ENCODE peak calls at places on chromosome 5, in four cellular contexts. One of them, this sample, is unnamed.

GRCh38 chr5:91095321-91095720 is 287.8 kb downstream of the ARRDC3 start:
- DNase-seq in gastrocnemius medialis: no peak
- DNase-seq in OCI-LY7: no peak
- DNase-seq in PC-3: no peak
- DNase-seq in this sample: no peak

GRCh38 chr5:154850255-154851062 is at the start of gene FAXDC2:
- DNase-seq in gastrocnemius medialis: peak
- DNase-seq in OCI-LY7: no peak
- DNase-seq in PC-3: no peak
- DNase-seq in this sample: peak

GRCh38 chr5:81233080-81233634 is at the start of gene CKMT2:
- DNase-seq in gastrocnemius medialis: peak
- DNase-seq in OCI-LY7: no peak
- DNase-seq in PC-3: no peak
- DNase-seq in this sample: no peak

GRCh38 chr5:5347442-5347841 is 75.0 kb upstream of the ICE1 start:
- DNase-seq in gastrocnemius medialis: no peak
- DNase-seq in OCI-LY7: no peak
- DNase-seq in PC-3: no peak
- DNase-seq in this sample: no peak

GRCh38 chr5:107639990-107640389 is 30.7 kb downstream of the EFNA5 start:
- DNase-seq in gastrocnemius medialis: no peak
- DNase-seq in OCI-LY7: no peak
- DNase-seq in PC-3: no peak
- DNase-seq in this sample: no peak

GRCh38 chr5:171610686-171611085 is 174.9 kb upstream of the SMIM23 start:
- DNase-seq in gastrocnemius medialis: no peak
- DNase-seq in OCI-LY7: no peak
- DNase-seq in PC-3: no peak
- DNase-seq in this sample: no peak

GRCh38 chr5:57277085-57277484 is 103.2 kb downstream of the GPBP1 start:
- DNase-seq in gastrocnemius medialis: no peak
- DNase-seq in OCI-LY7: peak
- DNase-seq in PC-3: peak
- DNase-seq in this sample: peak

GRCh38 chr5:57316798-57317327 is 143.0 kb downstream of the GPBP1 start:
- DNase-seq in gastrocnemius medialis: no peak
- DNase-seq in OCI-LY7: no peak
- DNase-seq in PC-3: peak
- DNase-seq in this sample: peak

GRCh38 chr5:50744761-50745160 is 78.3 kb downstream of the PARP8 start:
- DNase-seq in gastrocnemius medialis: no peak
- DNase-seq in OCI-LY7: peak
- DNase-seq in PC-3: no peak
- DNase-seq in this sample: peak

GRCh38 chr5:108884736-108885135 is 137.0 kb downstream of the FER start:
- DNase-seq in gastrocnemius medialis: no peak
- DNase-seq in OCI-LY7: no peak
- DNase-seq in PC-3: no peak
- DNase-seq in this sample: peak

GRCh38 chr5:16934669-16935068 is 1.4 kb downstream of the MYO10 start:
- DNase-seq in gastrocnemius medialis: no peak
- DNase-seq in OCI-LY7: no peak
- DNase-seq in PC-3: peak
- DNase-seq in this sample: no peak

GRCh38 chr5:74075900-74076484 is 450.0 kb downstream of the ARHGEF28 start:
- DNase-seq in gastrocnemius medialis: no peak
- DNase-seq in OCI-LY7: no peak
- DNase-seq in PC-3: peak
- DNase-seq in this sample: no peak

GRCh38 chr5:115549154-115549553 is 4.6 kb upstream of the FEM1C start:
- DNase-seq in gastrocnemius medialis: no peak
- DNase-seq in OCI-LY7: peak
- DNase-seq in PC-3: peak
- DNase-seq in this sample: no peak

GRCh38 chr5:57383093-57383861 is 99.3 kb downstream of the ACTBL2 start:
- DNase-seq in gastrocnemius medialis: no peak
- DNase-seq in OCI-LY7: peak
- DNase-seq in PC-3: peak
- DNase-seq in this sample: no peak

GRCh38 chr5:132024117-132024435 is 12.6 kb upstream of the ACSL6 start:
- DNase-seq in gastrocnemius medialis: no peak
- DNase-seq in OCI-LY7: no peak
- DNase-seq in PC-3: no peak
- DNase-seq in this sample: no peak

GRCh38 chr5:36205329-36205728 is 36.4 kb downstream of the NADK2 start:
- DNase-seq in gastrocnemius medialis: no peak
- DNase-seq in OCI-LY7: no peak
- DNase-seq in PC-3: no peak
- DNase-seq in this sample: no peak

GRCh38 chr5:121424976-121425375 is 426.7 kb upstream of the FTMT start:
- DNase-seq in gastrocnemius medialis: no peak
- DNase-seq in OCI-LY7: no peak
- DNase-seq in PC-3: no peak
- DNase-seq in this sample: no peak

GRCh38 chr5:179187681-179188575 is 127.8 kb downstream of the ZNF354C start:
- DNase-seq in gastrocnemius medialis: no peak
- DNase-seq in OCI-LY7: no peak
- DNase-seq in PC-3: no peak
- DNase-seq in this sample: peak

GRCh38 chr5:87541033-87541432 is 128.3 kb upstream of the CCNH start:
- DNase-seq in gastrocnemius medialis: peak
- DNase-seq in OCI-LY7: no peak
- DNase-seq in PC-3: peak
- DNase-seq in this sample: peak

GRCh38 chr5:14174235-14174636 is 31.1 kb downstream of the TRIO start:
- DNase-seq in gastrocnemius medialis: no peak
- DNase-seq in OCI-LY7: peak
- DNase-seq in PC-3: no peak
- DNase-seq in this sample: no peak

GRCh38 chr5:10555134-10555733 is 8.6 kb upstream of the ANKRD33B start:
- DNase-seq in gastrocnemius medialis: no peak
- DNase-seq in OCI-LY7: no peak
- DNase-seq in PC-3: peak
- DNase-seq in this sample: peak

GRCh38 chr5:134100283-134101011 is 14.0 kb upstream of the TCF7 start:
- DNase-seq in gastrocnemius medialis: no peak
- DNase-seq in OCI-LY7: peak
- DNase-seq in PC-3: peak
- DNase-seq in this sample: peak

GRCh38 chr5:157076558-157076957 is 17.6 kb upstream of the HAVCR1 start:
- DNase-seq in gastrocnemius medialis: no peak
- DNase-seq in OCI-LY7: no peak
- DNase-seq in PC-3: peak
- DNase-seq in this sample: peak

GRCh38 chr5:176441921-176442323 is 6.3 kb upstream of the FAF2 start:
- DNase-seq in gastrocnemius medialis: no peak
- DNase-seq in OCI-LY7: no peak
- DNase-seq in PC-3: peak
- DNase-seq in this sample: no peak

GRCh38 chr5:32231241-32231640 is 57.1 kb upstream of the GOLPH3 start:
- DNase-seq in gastrocnemius medialis: no peak
- DNase-seq in OCI-LY7: no peak
- DNase-seq in PC-3: no peak
- DNase-seq in this sample: no peak

GRCh38 chr5:157516626-157517325 is 56.8 kb downstream of the NIPAL4 start:
- DNase-seq in gastrocnemius medialis: peak
- DNase-seq in OCI-LY7: no peak
- DNase-seq in PC-3: peak
- DNase-seq in this sample: peak

GRCh38 chr5:159444441-159445082 is 114.3 kb upstream of the IL12B start:
- DNase-seq in gastrocnemius medialis: no peak
- DNase-seq in OCI-LY7: peak
- DNase-seq in PC-3: peak
- DNase-seq in this sample: peak

GRCh38 chr5:100877277-100877676 is 25.8 kb downstream of the ST8SIA4 start:
- DNase-seq in gastrocnemius medialis: no peak
- DNase-seq in OCI-LY7: no peak
- DNase-seq in PC-3: peak
- DNase-seq in this sample: no peak

GRCh38 chr5:159442210-159442850 is 112.0 kb upstream of the IL12B start:
- DNase-seq in gastrocnemius medialis: no peak
- DNase-seq in OCI-LY7: no peak
- DNase-seq in PC-3: no peak
- DNase-seq in this sample: no peak

GRCh38 chr5:142841511-142842255 is 71.5 kb downstream of the ARHGAP26 start:
- DNase-seq in gastrocnemius medialis: no peak
- DNase-seq in OCI-LY7: no peak
- DNase-seq in PC-3: no peak
- DNase-seq in this sample: no peak

GRCh38 chr5:64939772-64940510 is 171.2 kb downstream of the CWC27 start:
- DNase-seq in gastrocnemius medialis: no peak
- DNase-seq in OCI-LY7: no peak
- DNase-seq in PC-3: peak
- DNase-seq in this sample: no peak

GRCh38 chr5:116939641-116940040 is 365.0 kb upstream of the SEMA6A start:
- DNase-seq in gastrocnemius medialis: no peak
- DNase-seq in OCI-LY7: no peak
- DNase-seq in PC-3: no peak
- DNase-seq in this sample: no peak

GRCh38 chr5:72246239-72246580 is 73.8 kb downstream of the MRPS27 start:
- DNase-seq in gastrocnemius medialis: no peak
- DNase-seq in OCI-LY7: peak
- DNase-seq in PC-3: no peak
- DNase-seq in this sample: no peak

GRCh38 chr5:72243706-72244105 is 76.3 kb downstream of the MRPS27 start:
- DNase-seq in gastrocnemius medialis: no peak
- DNase-seq in OCI-LY7: no peak
- DNase-seq in PC-3: no peak
- DNase-seq in this sample: no peak

GRCh38 chr5:72242796-72243475 is 77.1 kb downstream of the MRPS27 start:
- DNase-seq in gastrocnemius medialis: no peak
- DNase-seq in OCI-LY7: no peak
- DNase-seq in PC-3: no peak
- DNase-seq in this sample: no peak

GRCh38 chr5:72245517-72246238 is 74.4 kb downstream of the MRPS27 start:
- DNase-seq in gastrocnemius medialis: no peak
- DNase-seq in OCI-LY7: no peak
- DNase-seq in PC-3: no peak
- DNase-seq in this sample: no peak

DNA sequence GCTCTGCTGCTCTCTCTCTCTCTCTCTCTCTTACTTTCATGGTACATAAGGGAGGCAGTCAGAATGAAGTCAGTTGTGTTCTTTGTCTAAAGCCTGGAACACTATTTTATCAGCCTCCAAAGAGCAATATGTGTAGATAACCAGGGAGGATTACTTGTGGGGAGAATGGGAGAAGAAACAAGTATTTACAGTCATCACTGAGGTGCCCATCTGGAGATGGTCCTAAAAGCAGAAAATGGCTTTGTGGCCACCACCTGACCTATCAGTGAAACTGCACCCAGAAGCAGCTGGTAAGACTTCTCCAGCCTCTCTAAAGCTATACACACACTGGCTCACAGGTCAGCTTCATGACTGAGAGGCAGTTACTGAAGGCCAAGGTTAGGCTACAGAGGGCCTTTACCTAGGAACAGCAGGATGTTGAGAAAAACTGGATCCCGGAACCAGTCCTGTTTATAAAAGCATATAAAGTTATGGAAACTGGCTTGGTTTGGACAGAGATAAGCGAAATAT is 75.1 kb downstream of the MRPS27 start:
- DNase-seq in gastrocnemius medialis: no peak
- DNase-seq in OCI-LY7: peak
- DNase-seq in PC-3: peak
- DNase-seq in this sample: no peak
- TF ChIP-seq CTCF in gastrocnemius medialis: peak
- TF ChIP-seq CTCF in OCI-LY7: peak
- TF ChIP-seq CTCF in PC-3: peak
- TF ChIP-seq CTCF in this sample: peak

DNA sequence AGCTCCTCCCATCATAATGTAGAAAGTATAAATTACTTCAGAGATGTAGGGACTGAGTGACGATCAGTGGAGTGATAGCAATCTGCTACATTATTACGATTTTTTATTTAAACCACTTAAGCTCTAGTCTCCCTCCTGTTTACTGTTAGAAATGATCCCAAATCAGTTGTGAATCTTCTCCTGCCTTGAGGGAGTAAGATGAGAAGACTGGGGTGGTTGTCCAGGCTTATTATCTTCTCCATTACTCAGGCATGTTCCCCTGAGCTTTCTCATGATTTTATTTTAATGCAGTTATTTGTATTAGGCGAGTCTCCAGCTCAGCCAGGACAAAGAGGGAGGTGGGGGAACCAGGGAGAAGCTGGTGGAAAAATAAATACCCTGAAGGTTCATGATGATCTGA is 48.2 kb upstream of the CTNNA1 start:
- DNase-seq in gastrocnemius medialis: no peak
- DNase-seq in OCI-LY7: no peak
- DNase-seq in PC-3: no peak
- DNase-seq in this sample: no peak
- H3K4me3 ChIP-seq in gastrocnemius medialis: no peak
- H3K4me3 ChIP-seq in OCI-LY7: no peak
- H3K4me3 ChIP-seq in PC-3: no peak
- H3K4me3 ChIP-seq in this sample: no peak

GRCh38 chr5:143860211-143860610 is 48.2 kb downstream of the HMHB1 start:
- DNase-seq in gastrocnemius medialis: no peak
- DNase-seq in OCI-LY7: no peak
- DNase-seq in PC-3: no peak
- DNase-seq in this sample: no peak
- TF ChIP-seq CTCF in gastrocnemius medialis: no peak
- TF ChIP-seq CTCF in OCI-LY7: no peak
- TF ChIP-seq CTCF in PC-3: no peak
- TF ChIP-seq CTCF in this sample: no peak

GRCh38 chr5:58717303-58718012 is 134.6 kb downstream of the RAB3C start:
- DNase-seq in gastrocnemius medialis: no peak
- DNase-seq in OCI-LY7: no peak
- DNase-seq in PC-3: no peak
- DNase-seq in this sample: no peak
- H3K4me3 ChIP-seq in gastrocnemius medialis: no peak
- H3K4me3 ChIP-seq in OCI-LY7: no peak
- H3K4me3 ChIP-seq in PC-3: no peak
- H3K4me3 ChIP-seq in this sample: no peak